ENCODE peak calls at places on chromosomes 16 and 17, in four cellular contexts. P is vagina, Z is cardiac muscle cell, M is tibial nerve. G is an unnamed sample.

GRCh38 chr17:4393806-4394205 is 27.3 kb upstream of the UBE2G1 start:
- DNase-seq in M (no peak), Z (no peak), P (no peak), G (no peak)

GRCh38 chr16:16147316-16147999 is 75.8 kb downstream of the ABCC6 start:
- DNase-seq in P (no peak), M (no peak), Z (no peak), G (no peak)

GRCh38 chr16:71367243-71367976 is 8.9 kb downstream of the CALB2 start:
- DNase-seq in Z (peak; percentile 76), P (no peak), M (no peak), G (no peak)

GRCh38 chr17:9072626-9073339 is 51.5 kb downstream of the NTN1 start:
- DNase-seq in Z (no peak), M (peak; percentile 51), P (no peak), G (no peak)

GRCh38 chr16:75251280-75252048 is at the start of gene BCAR1:
- DNase-seq in Z (peak; percentile 96), M (peak; percentile 63), P (no peak), G (peak; percentile 73)

GRCh38 chr17:32240745-32241144 is 24.9 kb upstream of the RHBDL3 start:
- DNase-seq in M (no peak), Z (peak; percentile 61), P (no peak), G (no peak)

GRCh38 chr16:28320741-28321140 is 28.4 kb downstream of the SBK1 start:
- DNase-seq in M (no peak), P (no peak), Z (no peak), G (no peak)

GRCh38 chr16:12637002-12637401 is 166.7 kb downstream of the CPPED1 start:
- DNase-seq in P (no peak), Z (peak; percentile 18), M (no peak), G (no peak)

GRCh38 chr17:50466371-50467113 is 2.1 kb downstream of the CHAD start:
- DNase-seq in Z (no peak), M (no peak), P (no peak), G (no peak)

GRCh38 chr17:4604111-4604644 is 19.8 kb downstream of the SMTNL2 start:
- DNase-seq in Z (peak; percentile 83), P (no peak), M (no peak), G (no peak)

GRCh38 chr17:40854175-40854814 is 12.7 kb downstream of the KRT12 start:
- DNase-seq in Z (no peak), M (no peak), P (no peak), G (peak; percentile 47)

GRCh38 chr16:57519796-57520360 is 16.5 kb downstream of the CCDC102A start:
- DNase-seq in P (no peak), Z (peak; percentile 90), M (peak; percentile 80), G (no peak)

GRCh38 chr16:57516773-57517172 is 19.6 kb downstream of the CCDC102A start:
- DNase-seq in Z (no peak), P (no peak), M (no peak), G (no peak)

GRCh38 chr16:57518922-57519321 is 17.4 kb downstream of the CCDC102A start:
- DNase-seq in M (no peak), P (no peak), Z (no peak), G (no peak)

GRCh38 chr16:57517397-57518367 is 18.7 kb downstream of the CCDC102A start:
- DNase-seq in Z (no peak), P (no peak), M (no peak), G (no peak)

GRCh38 chr16:57518520-57518919 is 17.9 kb downstream of the CCDC102A start:
- DNase-seq in M (no peak), P (no peak), Z (no peak), G (no peak)
- H3K4me3 ChIP-seq in M (no peak overlapping the region), P (no peak overlapping the region), Z (no peak overlapping the region), G (no peak overlapping the region)

GRCh38 chr17:81292450-81292849 is 2.7 kb downstream of the SLC38A10 start:
- DNase-seq in M (no peak), Z (no peak), P (no peak), G (no peak)

GRCh38 chr17:81294512-81295030 is 536 bp downstream of the SLC38A10 start:
- DNase-seq in Z (no peak), M (no peak), P (no peak), G (no peak)

GRCh38 chr17:81298325-81298990 is 3.4 kb upstream of the SLC38A10 start:
- DNase-seq in Z (no peak), P (no peak), M (no peak), G (no peak)

GRCh38 chr17:81295678-81296381 is 723 bp upstream of the SLC38A10 start:
- DNase-seq in Z (no peak), M (no peak), P (no peak), G (no peak)

GRCh38 chr17:81295031-81295677 is at the start of gene SLC38A10:
- DNase-seq in P (no peak), M (peak; percentile 89), Z (peak; percentile 94), G (peak; percentile 29)
- TF ChIP-seq CTCF in P (no peak), M (peak; percentile 37), Z (no peak), G (peak; percentile 24)

GRCh38 chr16:81476732-81477131 is 32.1 kb downstream of the CMIP start:
- DNase-seq in Z (no peak), P (no peak), M (no peak), G (no peak)

GRCh38 chr16:81478294-81478693 is 33.7 kb downstream of the CMIP start:
- DNase-seq in Z (no peak), P (no peak), M (no peak), G (no peak)

GRCh38 chr16:81482329-81483063 is 37.9 kb downstream of the CMIP start:
- DNase-seq in Z (no peak), M (no peak), P (no peak), G (no peak)

GRCh38 chr16:81480856-81481821 is 36.5 kb downstream of the CMIP start:
- DNase-seq in Z (no peak), M (peak; percentile 44), P (no peak), G (no peak)

DNA sequence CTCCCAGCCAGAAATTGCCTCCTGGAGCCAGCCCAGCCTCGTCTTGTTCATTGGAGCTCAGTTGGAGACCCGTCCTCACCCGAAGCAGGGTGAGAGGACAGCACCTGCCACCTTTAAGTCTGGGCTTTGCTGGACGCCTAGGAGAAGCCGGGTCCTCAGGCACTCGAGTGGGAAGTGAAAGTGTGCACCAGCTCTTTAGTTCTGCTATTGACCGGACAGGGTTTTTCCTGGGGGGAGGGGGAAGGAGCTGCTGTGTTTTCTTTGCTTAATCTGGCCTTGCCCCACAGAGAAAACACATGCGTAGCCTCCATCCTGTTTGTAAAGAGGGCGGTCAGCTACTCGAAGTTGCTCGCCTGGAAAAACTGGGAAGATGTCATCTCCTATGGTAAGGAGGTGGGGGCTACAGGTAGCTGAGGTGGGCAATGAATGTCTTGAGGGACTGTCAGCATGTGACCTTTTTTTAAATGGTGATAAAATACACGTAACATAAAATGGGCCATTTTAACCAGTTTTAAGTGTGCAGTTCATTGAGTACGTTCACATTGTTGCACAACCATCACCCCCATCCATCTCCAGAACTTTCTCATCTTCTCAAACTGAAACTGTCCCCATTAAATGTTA is 34.4 kb downstream of the CMIP start:
- DNase-seq in P (no peak), M (peak; percentile 61), Z (no peak), G (no peak)
- H3K27ac ChIP-seq in P (peak overlapping the region; percentile 39), M (no peak overlapping the region), Z (no peak overlapping the region), G (no peak overlapping the region)

DNA sequence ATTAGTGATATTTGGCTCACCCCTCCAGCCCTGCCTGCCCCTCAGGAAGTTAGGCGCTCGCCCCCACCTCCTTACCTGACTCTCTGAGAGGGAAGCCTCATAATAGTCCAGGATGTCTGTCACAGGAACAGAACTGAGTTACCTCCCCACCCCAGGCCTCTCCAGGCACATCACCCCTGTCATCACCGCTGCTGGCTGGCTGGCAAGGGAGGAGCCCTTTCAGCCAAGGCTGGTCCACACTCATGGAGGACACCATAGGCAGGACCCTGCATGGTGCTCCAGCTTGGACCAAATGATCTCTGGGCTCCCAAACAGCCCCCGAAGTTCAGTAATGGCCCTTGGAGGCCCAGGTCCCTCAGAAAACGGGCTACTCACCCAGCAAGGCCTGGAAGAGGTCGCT is 1.5 kb downstream of the DLG4 start:
- DNase-seq in M (no peak), P (no peak), Z (peak; percentile 64), G (no peak)
- H3K4me3 ChIP-seq in M (no peak overlapping the region), P (peak overlapping the region; percentile 55), Z (peak overlapping the region; percentile 61), G (peak overlapping the region; percentile 72)

DNA sequence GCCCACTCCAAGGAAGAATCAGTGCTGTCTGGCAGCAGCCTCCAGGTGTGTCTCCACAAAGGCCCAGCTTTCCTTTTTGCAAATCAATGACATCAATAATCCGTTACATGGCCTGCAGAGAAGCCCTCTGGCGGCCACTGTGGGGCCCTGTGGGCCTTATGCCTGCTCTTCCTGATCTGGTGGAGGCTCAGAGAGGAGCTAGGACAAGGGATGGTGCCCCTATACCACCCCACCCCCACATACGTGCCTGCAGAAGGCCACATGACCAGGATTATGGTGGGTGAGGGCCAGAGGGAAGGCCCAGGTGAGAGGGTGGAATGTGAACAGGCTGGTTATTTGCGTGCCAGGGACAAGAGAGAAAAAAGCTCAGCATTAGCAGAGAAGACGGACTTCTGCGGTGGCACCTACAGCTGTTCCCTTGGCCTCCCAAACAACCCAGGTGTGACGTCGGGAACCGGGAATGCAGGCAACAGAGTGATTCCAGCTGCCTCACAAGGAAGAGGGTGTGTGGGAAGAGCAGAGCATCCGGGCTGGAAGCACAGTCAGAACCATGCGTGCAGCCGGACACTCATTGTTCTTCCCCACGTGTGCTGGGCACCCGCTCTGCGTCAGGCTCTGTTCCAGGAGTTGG is 22.5 kb downstream of the EIF4A3 start:
- DNase-seq in P (no peak), M (no peak), Z (peak; percentile 49), G (no peak)
- TF ChIP-seq CTCF in P (no peak), M (no peak), Z (peak; percentile 52), G (peak; percentile 61)

DNA sequence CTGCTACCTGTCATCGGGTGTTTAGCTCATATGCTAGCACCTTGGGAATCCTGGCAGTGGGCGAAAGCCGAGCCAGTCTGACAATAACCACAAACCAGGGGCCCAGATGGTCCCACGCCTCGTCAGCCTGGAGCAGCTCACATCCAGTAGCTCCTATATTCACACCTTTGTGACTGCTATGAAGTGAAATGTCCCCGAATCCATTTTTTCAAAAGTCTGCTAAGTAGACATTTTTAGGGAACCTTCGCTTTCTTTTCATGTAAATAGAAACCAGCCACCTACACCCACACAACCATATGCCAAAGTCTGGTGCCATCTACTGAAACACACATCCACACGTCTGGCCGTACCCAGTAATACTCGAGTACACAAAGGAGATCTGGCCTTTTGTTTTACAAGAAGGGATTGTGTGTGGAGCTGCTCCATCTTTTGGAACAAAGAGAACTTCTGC is 176.8 kb downstream of the SLC39A11 start:
- DNase-seq in M (no peak), P (no peak), Z (no peak), G (no peak)
- H3K27ac ChIP-seq in M (no peak overlapping the region), P (no peak overlapping the region), Z (no peak overlapping the region), G (no peak overlapping the region)

G was measured in AG04450.